ENCODE peak calls at places on chromosomes 5 and 9, in ten cellular contexts. Y, M, K, V, F, L, R, S, W and J are unnamed samples.
A peak's percentile ranks its signal among the peaks of the same experiment; 100 is the strongest.

GRCh38 chr9:11142965-11143738 is 530.4 kb upstream of the PTPRD start:
- DNase-seq in L (no peak), W (no peak), M (no peak), Y (no peak), R (no peak), S (no peak), V (no peak), K (no peak), F (no peak), J (no peak)

GRCh38 chr5:173056783-173057061 is 570 bp downstream of the CREBRF start:
- DNase-seq in K (no peak), L (no peak), F (no peak), Y (no peak), S (no peak), V (no peak), M (no peak), R (peak; percentile 80), W (peak; percentile 75), J (peak; percentile 81)

GRCh38 chr9:74803366-74804017 is 84.2 kb downstream of the TRPM6 start:
- DNase-seq in V (no peak), S (no peak), L (no peak), Y (no peak), W (no peak), K (no peak), R (no peak), F (no peak), M (no peak), J (no peak)

GRCh38 chr5:6631441-6631840 is 1.4 kb downstream of the NSUN2 start:
- DNase-seq in V (no peak), F (no peak), W (no peak), Y (no peak), L (no peak), R (no peak), M (no peak), K (no peak), S (no peak), J (no peak)

GRCh38 chr9:81468084-81468595 is 221.2 kb downstream of the TLE1 start:
- DNase-seq in K (no peak), W (no peak), S (no peak), F (no peak), V (no peak), M (no peak), L (no peak), R (no peak), Y (no peak), J (no peak)

GRCh38 chr5:17398439-17398838 is 99.6 kb upstream of the TAF11L2 start:
- DNase-seq in L (no peak), V (no peak), S (peak; percentile 80), M (no peak), R (no peak), K (no peak), W (no peak), F (peak; percentile 85), Y (no peak), J (no peak)

GRCh38 chr5:93313672-93314071 is 267.3 kb downstream of the NR2F1-AS1 start:
- DNase-seq in V (no peak), F (no peak), W (no peak), M (no peak), K (no peak), Y (no peak), L (no peak), S (no peak), R (no peak), J (no peak)

GRCh38 chr9:97528529-97529230 is 27.2 kb downstream of the TMOD1 start:
- DNase-seq in S (no peak), F (no peak), W (no peak), L (no peak), Y (no peak), V (no peak), K (peak; percentile 64), M (no peak), R (no peak), J (peak; percentile 26)

GRCh38 chr5:64836190-64836750 is 67.5 kb downstream of the CWC27 start:
- DNase-seq in V (no peak), F (no peak), W (no peak), L (no peak), M (no peak), Y (no peak), K (no peak), S (no peak), R (no peak), J (no peak)

GRCh38 chr9:132894343-132894742 is 15.6 kb downstream of the SPACA9 start:
- DNase-seq in F (no peak), S (no peak), R (no peak), Y (no peak), L (no peak), W (no peak), K (no peak), V (no peak), M (no peak), J (no peak)

GRCh38 chr9:95197692-95198271 is 119.7 kb downstream of the FANCC start:
- DNase-seq in L (no peak), Y (no peak), S (peak; percentile 17), R (no peak), K (no peak), F (no peak), V (no peak), W (no peak), M (no peak), J (no peak)

GRCh38 chr5:98541641-98542040 is 231.8 kb upstream of the RGMB start:
- DNase-seq in W (no peak), S (no peak), V (no peak), R (no peak), F (no peak), M (no peak), K (no peak), L (no peak), Y (no peak), J (no peak)

GRCh38 chr9:123360161-123361085 is 4.4 kb downstream of the CRB2 start:
- DNase-seq in R (no peak), L (no peak), S (no peak), F (no peak), M (peak; percentile 93), Y (no peak), K (peak; percentile 98), W (no peak), V (no peak), J (peak; percentile 87)

GRCh38 chr9:125782718-125783117 is 35.5 kb downstream of the PBX3 start:
- DNase-seq in F (no peak), R (no peak), Y (no peak), V (no peak), S (no peak), K (no peak), L (no peak), M (no peak), W (no peak), J (no peak)

GRCh38 chr9:93112116-93112863 is 16.3 kb downstream of the CARD19 start:
- DNase-seq in Y (peak; percentile 19), M (no peak), W (no peak), K (no peak), R (peak; percentile 16), F (no peak), V (peak; percentile 69), L (peak; percentile 55), S (no peak), J (no peak)

GRCh38 chr9:97473717-97474116 is 27.7 kb upstream of the TMOD1 start:
- DNase-seq in M (no peak), V (no peak), R (no peak), Y (no peak), W (peak; percentile 19), L (peak; percentile 56), K (no peak), F (no peak), S (no peak), J (no peak)

GRCh38 chr5:33433303-33434255 is 7.2 kb upstream of the TARS1 start:
- DNase-seq in M (no peak), Y (no peak), W (no peak), R (no peak), L (no peak), V (no peak), K (no peak), F (no peak), S (peak; percentile 3), J (no peak)

GRCh38 chr5:1686066-1686802 is 113.4 kb downstream of the MRPL36 start:
- DNase-seq in L (no peak), R (no peak), V (no peak), Y (no peak), K (no peak), W (no peak), F (no peak), S (no peak), M (no peak), J (no peak)

GRCh38 chr5:39580702-39581498 is 156.1 kb upstream of the DAB2 start:
- DNase-seq in K (no peak), F (no peak), S (peak; percentile 18), V (no peak), M (no peak), Y (no peak), R (no peak), W (no peak), L (no peak), J (no peak)

GRCh38 chr5:39578887-39579497 is 154.2 kb upstream of the DAB2 start:
- DNase-seq in M (no peak), W (no peak), R (no peak), K (no peak), L (no peak), S (no peak), F (no peak), Y (no peak), V (no peak), J (no peak)

GRCh38 chr5:39584921-39585320 is 160.1 kb upstream of the DAB2 start:
- DNase-seq in W (no peak), V (no peak), M (no peak), L (no peak), Y (no peak), S (no peak), F (no peak), R (no peak), K (no peak), J (no peak)

GRCh38 chr5:39579750-39580149 is 155.0 kb upstream of the DAB2 start:
- DNase-seq in Y (no peak), L (no peak), F (no peak), K (no peak), V (no peak), R (no peak), M (no peak), S (no peak), W (no peak), J (no peak)
- TF ChIP-seq CTCF in Y (no peak), L (no peak), F (no peak), K (no peak), V (no peak), R (no peak), M (no peak), S (no peak), W (no peak), J (no peak)

GRCh38 chr9:9592104-9592503 is 1020.7 kb downstream of the PTPRD start:
- DNase-seq in Y (no peak), W (no peak), R (no peak), F (no peak), S (no peak), L (no peak), K (no peak), V (no peak), M (no peak), J (no peak)
- TF ChIP-seq CTCF in Y (no peak), W (no peak), R (no peak), F (no peak), S (no peak), L (no peak), K (no peak), V (no peak), M (no peak), J (no peak)

GRCh38 chr5:177555665-177556064 is 1.3 kb upstream of the FAM193B start:
- DNase-seq in L (no peak), V (no peak), R (no peak), S (no peak), W (no peak), F (no peak), K (no peak), Y (no peak), M (no peak), J (no peak)
- TF ChIP-seq CTCF in L (no peak), V (no peak), R (no peak), S (no peak), W (no peak), F (no peak), K (no peak), Y (no peak), M (no peak), J (no peak)

GRCh38 chr9:83980395-83981125 is at the start of gene RMI1:
- DNase-seq in V (peak; percentile 99), M (peak; percentile 99), W (peak; percentile 98), Y (peak; percentile 99), R (peak; percentile 88), F (peak; percentile 97), S (peak; percentile 94), K (peak; percentile 99), L (peak; percentile 100), J (peak; percentile 94)
- TF ChIP-seq CTCF in V (no peak), M (no peak), W (peak; percentile 58), Y (no peak), R (no peak), F (peak; percentile 22), S (peak; percentile 41), K (no peak), L (no peak), J (no peak)